ENCODE peak calls at places on chromosomes 4 and X, in five cellular contexts. One of them, this sample, is unnamed.

GRCh38 chrX:39953879-39954278 is 143.9 kb downstream of the BCOR start:
- DNase-seq in stimulated activated CD4-positive, alpha-beta T cell treated with anti-CD3 and anti-CD28 coated beads, TNF-alpha, amount 100 ng/mL, for 1 hour: no peak
- DNase-seq in colonic mucosa: peak
- DNase-seq in stimulated activated CD8-positive, alpha-beta memory T cell treated with anti-CD3 and anti-CD28 coated beads, Interleukin-2, amount 100 ng/mL, for 48 hours: no peak
- DNase-seq in NCI-H1092: no peak
- DNase-seq in this sample: peak

GRCh38 chrX:111088628-111089027 is 7.4 kb upstream of the PAK3 start:
- DNase-seq in stimulated activated CD4-positive, alpha-beta T cell treated with anti-CD3 and anti-CD28 coated beads, TNF-alpha, amount 100 ng/mL, for 1 hour: no peak
- DNase-seq in colonic mucosa: no peak
- DNase-seq in stimulated activated CD8-positive, alpha-beta memory T cell treated with anti-CD3 and anti-CD28 coated beads, Interleukin-2, amount 100 ng/mL, for 48 hours: no peak
- DNase-seq in NCI-H1092: no peak
- DNase-seq in this sample: no peak

GRCh38 chrX:25427873-25428555 is 412.2 kb upstream of the ARX start:
- DNase-seq in stimulated activated CD4-positive, alpha-beta T cell treated with anti-CD3 and anti-CD28 coated beads, TNF-alpha, amount 100 ng/mL, for 1 hour: no peak
- DNase-seq in colonic mucosa: no peak
- DNase-seq in stimulated activated CD8-positive, alpha-beta memory T cell treated with anti-CD3 and anti-CD28 coated beads, Interleukin-2, amount 100 ng/mL, for 48 hours: no peak
- DNase-seq in NCI-H1092: no peak
- DNase-seq in this sample: peak

GRCh38 chr4:83125738-83126141 is 11.2 kb upstream of the PLAC8 start:
- DNase-seq in stimulated activated CD4-positive, alpha-beta T cell treated with anti-CD3 and anti-CD28 coated beads, TNF-alpha, amount 100 ng/mL, for 1 hour: no peak
- DNase-seq in colonic mucosa: peak
- DNase-seq in stimulated activated CD8-positive, alpha-beta memory T cell treated with anti-CD3 and anti-CD28 coated beads, Interleukin-2, amount 100 ng/mL, for 48 hours: peak
- DNase-seq in NCI-H1092: no peak
- DNase-seq in this sample: no peak

GRCh38 chr4:5863461-5864113 is 29.3 kb downstream of the CRMP1 start:
- DNase-seq in stimulated activated CD4-positive, alpha-beta T cell treated with anti-CD3 and anti-CD28 coated beads, TNF-alpha, amount 100 ng/mL, for 1 hour: no peak
- DNase-seq in colonic mucosa: no peak
- DNase-seq in stimulated activated CD8-positive, alpha-beta memory T cell treated with anti-CD3 and anti-CD28 coated beads, Interleukin-2, amount 100 ng/mL, for 48 hours: peak
- DNase-seq in NCI-H1092: no peak
- DNase-seq in this sample: peak

GRCh38 chr4:137656661-137657060 is 124.4 kb upstream of the PCDH18 start:
- DNase-seq in stimulated activated CD4-positive, alpha-beta T cell treated with anti-CD3 and anti-CD28 coated beads, TNF-alpha, amount 100 ng/mL, for 1 hour: no peak
- DNase-seq in colonic mucosa: no peak
- DNase-seq in stimulated activated CD8-positive, alpha-beta memory T cell treated with anti-CD3 and anti-CD28 coated beads, Interleukin-2, amount 100 ng/mL, for 48 hours: no peak
- DNase-seq in NCI-H1092: no peak
- DNase-seq in this sample: no peak

GRCh38 chrX:134172588-134173259 is 64.3 kb upstream of the CCDC160 start:
- DNase-seq in stimulated activated CD4-positive, alpha-beta T cell treated with anti-CD3 and anti-CD28 coated beads, TNF-alpha, amount 100 ng/mL, for 1 hour: no peak
- DNase-seq in colonic mucosa: no peak
- DNase-seq in stimulated activated CD8-positive, alpha-beta memory T cell treated with anti-CD3 and anti-CD28 coated beads, Interleukin-2, amount 100 ng/mL, for 48 hours: no peak
- DNase-seq in NCI-H1092: no peak
- DNase-seq in this sample: peak

GRCh38 chrX:39409246-39409917 is 608.1 kb downstream of the MID1IP1 start:
- DNase-seq in stimulated activated CD4-positive, alpha-beta T cell treated with anti-CD3 and anti-CD28 coated beads, TNF-alpha, amount 100 ng/mL, for 1 hour: no peak
- DNase-seq in colonic mucosa: no peak
- DNase-seq in stimulated activated CD8-positive, alpha-beta memory T cell treated with anti-CD3 and anti-CD28 coated beads, Interleukin-2, amount 100 ng/mL, for 48 hours: no peak
- DNase-seq in NCI-H1092: no peak
- DNase-seq in this sample: no peak

GRCh38 chr4:15398732-15399131 is 29.1 kb upstream of the C1QTNF7 start:
- DNase-seq in stimulated activated CD4-positive, alpha-beta T cell treated with anti-CD3 and anti-CD28 coated beads, TNF-alpha, amount 100 ng/mL, for 1 hour: no peak
- DNase-seq in colonic mucosa: no peak
- DNase-seq in stimulated activated CD8-positive, alpha-beta memory T cell treated with anti-CD3 and anti-CD28 coated beads, Interleukin-2, amount 100 ng/mL, for 48 hours: no peak
- DNase-seq in NCI-H1092: no peak
- DNase-seq in this sample: no peak

GRCh38 chr4:153467154-153467896 is 1.2 kb downstream of the TMEM131L start:
- DNase-seq in stimulated activated CD4-positive, alpha-beta T cell treated with anti-CD3 and anti-CD28 coated beads, TNF-alpha, amount 100 ng/mL, for 1 hour: no peak
- DNase-seq in colonic mucosa: peak
- DNase-seq in stimulated activated CD8-positive, alpha-beta memory T cell treated with anti-CD3 and anti-CD28 coated beads, Interleukin-2, amount 100 ng/mL, for 48 hours: peak
- DNase-seq in NCI-H1092: peak
- DNase-seq in this sample: peak